ENCODE peak calls at places on chromosome 13, in nine cellular contexts. A is A549, I is colonic mucosa, H is esophagus squamous epithelium, W is body of pancreas, C is GM13976, B is PC-9, T is Calu3, N is adrenal gland. Z is an unnamed sample.

GRCh38 chr13:114313061-114313860 is 1.0 kb upstream of the CHAMP1 start:
- DNase-seq in I (no peak), H (no peak), B (peak), A (peak), C (peak), N (peak), T (no peak), W (no peak), Z (peak)

GRCh38 chr13:113834496-113835200 is 29.2 kb downstream of the GAS6 start:
- DNase-seq in T (no peak), H (no peak), W (no peak), B (no peak), N (no peak), C (no peak), I (no peak), A (no peak), Z (no peak)

GRCh38 chr13:97257800-97258799 is 36.0 kb downstream of the MBNL2 start:
- DNase-seq in T (peak), A (peak), W (peak), C (peak), N (peak), B (peak), I (no peak), H (no peak), Z (peak)

GRCh38 chr13:71587778-71588177 is 279.2 kb downstream of the DACH1 start:
- DNase-seq in H (no peak), I (no peak), C (no peak), A (no peak), W (no peak), T (no peak), B (no peak), N (no peak), Z (no peak)

GRCh38 chr13:23796546-23796945 is 92.7 kb downstream of the MIPEP start:
- DNase-seq in T (no peak), I (no peak), A (no peak), B (no peak), W (no peak), N (no peak), H (no peak), C (no peak), Z (no peak)

GRCh38 chr13:98273824-98274786 is 97.0 kb upstream of the RNF113B start:
- DNase-seq in C (no peak), N (no peak), T (no peak), W (no peak), H (no peak), I (no peak), A (no peak), B (no peak), Z (no peak)

GRCh38 chr13:40175639-40176038 is 490.8 kb downstream of the FOXO1 start:
- DNase-seq in W (no peak), C (no peak), N (no peak), B (no peak), A (no peak), H (no peak), T (no peak), I (no peak), Z (no peak)

GRCh38 chr13:87684850-87685735 is 13.9 kb downstream of the SLITRK5 start:
- DNase-seq in B (no peak), C (no peak), N (no peak), H (no peak), I (no peak), T (no peak), A (peak), W (no peak), Z (no peak)

GRCh38 chr13:77429320-77430142 is 102.6 kb upstream of the MYCBP2 start:
- DNase-seq in B (no peak), H (no peak), C (peak), N (peak), W (no peak), I (no peak), T (no peak), A (no peak), Z (no peak)

GRCh38 chr13:113981201-113981605 is 7.3 kb upstream of the C13orf46 start:
- DNase-seq in H (no peak), C (no peak), W (peak), A (peak), B (peak), T (peak), I (peak), N (no peak), Z (no peak)

GRCh38 chr13:43879323-43880181 is at the start of the genes CCDC122 and LACC1:
- DNase-seq in N (peak), A (peak), C (peak), T (peak), B (peak), I (peak), W (peak), H (peak), Z (peak)

GRCh38 chr13:113607056-113607455 is 22.5 kb downstream of the TFDP1 start:
- DNase-seq in T (no peak), B (no peak), H (no peak), A (no peak), N (no peak), C (no peak), W (no peak), I (no peak), Z (no peak)

GRCh38 chr13:50156140-50156539 is 140.9 kb downstream of the KCNRG start:
- DNase-seq in W (no peak), I (no peak), C (no peak), N (peak), A (no peak), T (no peak), B (no peak), H (no peak), Z (peak)

GRCh38 chr13:71677114-71677513 is 189.9 kb downstream of the DACH1 start:
- DNase-seq in A (no peak), T (no peak), B (no peak), H (no peak), W (no peak), C (no peak), I (no peak), N (no peak), Z (no peak)

GRCh38 chr13:51999525-51999924 is 11.7 kb downstream of the ATP7B start:
- DNase-seq in B (no peak), N (no peak), W (peak), A (no peak), I (no peak), H (no peak), C (no peak), T (no peak), Z (no peak)

GRCh38 chr13:44873486-44873885 is 115.8 kb downstream of the NUFIP1 start:
- DNase-seq in N (no peak), T (no peak), I (no peak), A (no peak), W (peak), B (no peak), C (no peak), H (no peak), Z (no peak)

GRCh38 chr13:20165417-20166257 is 4.8 kb upstream of the GJA3 start:
- DNase-seq in I (no peak), A (no peak), N (no peak), H (no peak), C (no peak), B (no peak), T (no peak), W (no peak), Z (peak)

GRCh38 chr13:113448545-113448884 is 4.8 kb downstream of the ADPRHL1 start:
- DNase-seq in C (no peak), I (peak), T (peak), N (peak), A (no peak), B (peak), W (peak), H (no peak), Z (no peak)

GRCh38 chr13:76792680-76793334 is 93.4 kb downstream of the KCTD12 start:
- DNase-seq in H (no peak), T (no peak), C (no peak), N (peak), W (peak), I (peak), B (no peak), A (no peak), Z (peak)

DNA sequence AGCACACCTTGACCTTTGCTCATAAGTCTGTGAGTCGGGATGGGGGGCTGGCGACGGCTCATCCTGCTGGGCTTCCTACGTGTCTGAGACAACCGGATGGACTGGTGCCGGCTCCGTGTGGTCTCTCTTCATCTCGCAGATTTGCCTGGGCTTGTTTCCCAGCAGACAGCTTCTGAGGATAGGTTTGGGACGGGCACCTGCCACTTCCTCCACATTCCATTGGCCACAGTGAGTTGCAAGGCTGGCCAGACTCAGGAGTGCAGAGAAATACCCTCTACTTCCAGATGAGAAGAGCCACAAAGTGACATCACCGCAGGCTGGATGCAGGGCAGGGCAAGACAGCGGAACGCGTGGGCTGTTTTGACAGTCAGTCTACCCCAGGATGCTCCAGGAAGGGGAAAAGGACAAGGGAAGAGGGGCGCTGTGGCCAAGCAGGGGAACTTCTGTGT is 48.1 kb downstream of the IRS2 start:
- DNase-seq in N (no peak), H (no peak), B (no peak), T (no peak), C (no peak), I (no peak), W (peak), A (no peak), Z (no peak)
- TF ChIP-seq CTCF in N (no peak), H (no peak), B (no peak), T (no peak), C (no peak), I (no peak), W (no peak), A (no peak), Z (no peak)

GRCh38 chr13:35824825-35825224 is 306.4 kb downstream of the DCLK1 start:
- DNase-seq in B (no peak), A (no peak), I (no peak), W (no peak), C (no peak), T (no peak), H (no peak), N (no peak), Z (no peak)

GRCh38 chr13:35822666-35823065 is 308.5 kb downstream of the DCLK1 start:
- DNase-seq in H (no peak), W (no peak), T (no peak), I (no peak), C (no peak), A (no peak), N (no peak), B (no peak), Z (no peak)

GRCh38 chr13:35830850-35831450 is 300.2 kb downstream of the DCLK1 start:
- DNase-seq in H (no peak), A (no peak), C (no peak), B (no peak), I (no peak), N (no peak), T (no peak), W (no peak), Z (no peak)

GRCh38 chr13:35824395-35824794 is 306.8 kb downstream of the DCLK1 start:
- DNase-seq in C (no peak), T (no peak), H (no peak), W (no peak), I (no peak), B (no peak), N (no peak), A (no peak), Z (no peak)

GRCh38 chr13:35826626-35827254 is 304.4 kb downstream of the DCLK1 start:
- DNase-seq in B (no peak), C (no peak), T (peak), N (no peak), A (peak), I (no peak), H (no peak), W (no peak), Z (no peak)
- TF ChIP-seq CTCF in B (peak), C (peak), T (no peak), N (no peak), A (peak), I (no peak), H (peak), W (no peak), Z (no peak)

GRCh38 chr13:108218044-108218974 is at the start of gene ABHD13:
- DNase-seq in A (peak), B (peak), C (peak), I (peak), T (peak), H (peak), N (peak), W (peak), Z (peak)

GRCh38 chr13:108215428-108215827 is at the start of gene LIG4:
- DNase-seq in B (peak), I (peak), W (peak), T (peak), A (peak), H (peak), N (peak), C (peak), Z (peak)

GRCh38 chr13:108223850-108224503 is 5.8 kb downstream of the ABHD13 start:
- DNase-seq in B (no peak), H (no peak), A (no peak), C (no peak), T (no peak), I (no peak), W (no peak), N (no peak), Z (no peak)

GRCh38 chr13:108214511-108215383 is 589 bp downstream of the LIG4 start:
- DNase-seq in I (peak), N (peak), B (no peak), A (no peak), H (peak), T (no peak), C (no peak), W (peak), Z (no peak)

GRCh38 chr13:108220042-108220441 is 1.9 kb downstream of the ABHD13 start:
- DNase-seq in I (peak), H (no peak), W (peak), T (no peak), B (no peak), C (no peak), N (no peak), A (no peak), Z (no peak)
- TF ChIP-seq CTCF in I (no peak), H (no peak), W (no peak), T (no peak), B (no peak), C (peak), N (no peak), A (no peak), Z (no peak)

GRCh38 chr13:48126944-48127814 is 32.3 kb upstream of the MED4 start:
- DNase-seq in B (peak), I (peak), T (peak), H (no peak), N (peak), A (peak), W (peak), C (peak), Z (peak)
- TF ChIP-seq CTCF in B (peak), I (peak), T (peak), H (peak), N (peak), A (peak), W (peak), C (peak), Z (peak)

GRCh38 chr13:41608779-41609178 is 151.4 kb downstream of the RGCC start:
- DNase-seq in T (no peak), A (no peak), B (no peak), C (no peak), H (no peak), N (no peak), W (no peak), I (no peak), Z (peak)

GRCh38 chr13:41603917-41604316 is 146.6 kb downstream of the RGCC start:
- DNase-seq in I (no peak), H (no peak), N (peak), T (peak), W (no peak), C (no peak), A (peak), B (peak), Z (peak)

GRCh38 chr13:41606646-41607045 is 149.3 kb downstream of the RGCC start:
- DNase-seq in H (no peak), C (no peak), B (no peak), T (no peak), A (no peak), I (no peak), W (no peak), N (no peak), Z (no peak)

GRCh38 chr13:41608111-41608510 is 150.8 kb downstream of the RGCC start:
- DNase-seq in N (no peak), H (no peak), C (no peak), T (no peak), B (no peak), W (no peak), I (no peak), A (no peak), Z (peak)

GRCh38 chr13:41605319-41606285 is 148.3 kb downstream of the RGCC start:
- DNase-seq in T (no peak), W (no peak), B (no peak), C (no peak), A (no peak), N (no peak), I (no peak), H (no peak), Z (no peak)
- TF ChIP-seq CTCF in T (no peak), W (no peak), B (no peak), C (no peak), A (no peak), N (no peak), I (no peak), H (no peak), Z (no peak)

GRCh38 chr13:92572190-92572589 is 654.4 kb upstream of the GPC6 start:
- DNase-seq in C (no peak), H (no peak), N (no peak), A (no peak), W (no peak), I (no peak), T (no peak), B (no peak), Z (no peak)

GRCh38 chr13:92573467-92574057 is 653.0 kb upstream of the GPC6 start:
- DNase-seq in A (peak), I (no peak), T (no peak), C (no peak), N (no peak), H (no peak), B (no peak), W (peak), Z (no peak)

GRCh38 chr13:92578358-92578757 is 648.2 kb upstream of the GPC6 start:
- DNase-seq in T (no peak), H (no peak), N (no peak), A (no peak), W (no peak), C (no peak), B (no peak), I (no peak), Z (no peak)

GRCh38 chr13:92575782-92576181 is 650.8 kb upstream of the GPC6 start:
- DNase-seq in N (no peak), C (no peak), H (no peak), I (no peak), T (no peak), B (no peak), W (no peak), A (no peak), Z (no peak)

GRCh38 chr13:92574499-92574898 is 652.1 kb upstream of the GPC6 start:
- DNase-seq in H (no peak), W (no peak), T (no peak), I (no peak), C (no peak), A (no peak), N (no peak), B (no peak), Z (no peak)
- TF ChIP-seq CTCF in H (no peak), W (no peak), T (no peak), I (no peak), C (no peak), A (no peak), N (no peak), B (no peak), Z (no peak)

GRCh38 chr13:27276188-27276587 is 5.6 kb downstream of the RASL11A start:
- DNase-seq in W (no peak), A (no peak), H (no peak), B (no peak), I (no peak), T (no peak), N (no peak), C (no peak), Z (peak)

GRCh38 chr13:27273658-27274425 is 3.2 kb downstream of the RASL11A start:
- DNase-seq in A (no peak), W (no peak), B (no peak), N (no peak), T (no peak), C (no peak), I (no peak), H (no peak), Z (peak)

GRCh38 chr13:27270594-27271520 is at the start of gene RASL11A:
- DNase-seq in H (peak), W (peak), I (peak), A (peak), C (peak), N (peak), T (peak), B (peak), Z (peak)

GRCh38 chr13:27271572-27272096 is 1.0 kb downstream of the RASL11A start:
- DNase-seq in N (no peak), T (no peak), B (no peak), W (no peak), C (no peak), I (no peak), H (no peak), A (no peak), Z (no peak)

DNA sequence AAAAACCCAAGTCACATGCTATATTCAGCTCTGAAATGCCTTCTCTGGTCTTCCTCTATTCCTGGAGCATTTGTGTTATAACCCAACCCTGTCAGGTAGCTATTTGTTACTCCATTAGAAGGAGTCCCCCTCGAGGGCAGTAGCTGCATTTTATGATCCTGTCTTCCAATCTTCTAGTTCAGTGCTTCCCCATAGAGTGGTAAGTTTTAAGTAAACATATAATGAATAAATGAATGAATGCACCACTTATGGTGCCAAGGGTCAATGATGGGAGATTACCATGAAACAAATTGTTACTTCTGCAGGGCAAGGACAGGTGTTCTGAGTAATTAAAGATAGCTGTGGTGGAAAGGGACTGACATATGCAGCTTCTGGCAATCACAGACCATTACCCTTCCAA is 4.0 kb downstream of the RASL11A start:
- DNase-seq in W (no peak), H (no peak), N (no peak), I (no peak), A (no peak), C (no peak), B (no peak), T (no peak), Z (no peak)
- TF ChIP-seq CTCF in W (no peak), H (no peak), N (no peak), I (no peak), A (no peak), C (no peak), B (no peak), T (no peak), Z (no peak)

DNA sequence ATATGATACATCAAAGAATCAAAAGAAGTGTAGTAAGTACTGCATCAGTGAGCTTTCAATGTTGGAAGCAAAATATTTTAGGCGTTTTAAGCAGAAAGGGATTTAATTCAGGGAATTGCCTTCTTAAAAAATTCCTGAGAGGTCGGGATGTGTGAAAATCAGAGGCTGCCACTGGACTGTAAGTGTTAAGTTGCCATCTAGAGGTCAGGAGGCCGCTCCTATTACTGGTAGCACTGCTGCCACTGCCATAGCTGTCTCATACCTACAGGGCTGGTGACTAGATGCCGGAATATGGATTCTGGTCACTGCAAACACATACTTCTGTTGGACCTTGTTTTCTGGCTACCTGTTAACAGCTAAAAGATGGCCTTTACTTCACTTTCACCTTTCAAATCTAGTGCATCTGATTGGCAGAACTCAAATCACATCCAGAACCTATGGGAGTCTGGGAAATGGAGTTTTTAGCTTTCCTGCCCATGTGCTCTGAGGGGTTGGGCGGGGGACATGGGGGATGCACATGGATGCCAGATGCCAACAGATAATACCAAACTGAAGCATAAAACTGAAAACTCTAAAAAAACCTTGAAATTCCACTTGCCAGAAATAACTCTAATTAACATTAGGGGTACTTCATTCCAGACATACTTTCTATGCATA is 29.8 kb downstream of the DGKH start:
- DNase-seq in T (no peak), I (no peak), N (no peak), C (no peak), W (peak), B (no peak), H (no peak), A (peak), Z (no peak)
- TF ChIP-seq CTCF in T (no peak), I (no peak), N (no peak), C (peak), W (no peak), B (no peak), H (no peak), A (no peak), Z (no peak)

Z was measured in foreskin fibroblast.